ENCODE peak calls at places on chromosome 4, in ten cellular contexts. I is fibroblast of mammary gland; V is AG10803; L is foreskin fibroblast; A is IMR-90; D is activated B cell treated with CpG ODN at 0.5 μM for 24 hours; B is CD4-positive, alpha-beta T cell; S is cardiac fibroblast; R is pancreas; F is heart right ventricle. W is an unnamed sample.

GRCh38 chr4:105951198-105951597 is 55.9 kb downstream of the NPNT start:
- DNase-seq in I (peak), V (peak), L (peak), A (peak), D (no peak), B (no peak), S (peak), R (no peak), F (no peak), W (peak)

GRCh38 chr4:142128529-142128928 is 492.1 kb downstream of the IL15 start:
- DNase-seq in I (no peak), V (peak), L (peak), A (peak), D (no peak), B (no peak), S (no peak), R (no peak), F (peak), W (no peak)

GRCh38 chr4:126961661-126962060 is 671.1 kb upstream of the INTU start:
- DNase-seq in I (no peak), V (no peak), L (no peak), A (no peak), D (no peak), B (no peak), S (no peak), R (no peak), F (no peak), W (no peak)

GRCh38 chr4:132709024-132709423 is 440.1 kb upstream of the PCDH10 start:
- DNase-seq in I (no peak), V (no peak), L (no peak), A (no peak), D (no peak), B (no peak), S (no peak), R (no peak), F (no peak), W (no peak)

GRCh38 chr4:59571805-59572430 is 1628.2 kb upstream of the ADGRL3 start:
- DNase-seq in I (no peak), V (no peak), L (peak), A (no peak), D (no peak), B (no peak), S (no peak), R (no peak), F (no peak), W (no peak)

GRCh38 chr4:146814736-146815135 is 130.9 kb downstream of the TTC29 start:
- DNase-seq in I (no peak), V (no peak), L (no peak), A (no peak), D (no peak), B (no peak), S (no peak), R (no peak), F (no peak), W (no peak)

GRCh38 chr4:168619266-168619631 is 122.4 kb downstream of the PALLD start:
- DNase-seq in I (no peak), V (no peak), L (peak), A (peak), D (no peak), B (no peak), S (peak), R (no peak), F (peak), W (no peak)

GRCh38 chr4:185359767-185360446 is 35.8 kb downstream of the LRP2BP start:
- DNase-seq in I (peak), V (no peak), L (peak), A (peak), D (no peak), B (no peak), S (peak), R (no peak), F (no peak), W (peak)

GRCh38 chr4:102263024-102263787 is 82.1 kb downstream of the SLC39A8 start:
- DNase-seq in I (peak), V (peak), L (peak), A (peak), D (no peak), B (no peak), S (peak), R (no peak), F (no peak), W (peak)

GRCh38 chr4:67885727-67886126 is 1.9 kb upstream of the TMPRSS11D start:
- DNase-seq in I (peak), V (peak), L (peak), A (peak), D (no peak), B (no peak), S (peak), R (no peak), F (no peak), W (peak)

GRCh38 chr4:42339935-42340406 is 57.3 kb upstream of the SHISA3 start:
- DNase-seq in I (peak), V (no peak), L (no peak), A (peak), D (no peak), B (no peak), S (peak), R (no peak), F (peak), W (no peak)

GRCh38 chr4:52096048-52096447 is 44.9 kb downstream of the SPATA18 start:
- DNase-seq in I (peak), V (no peak), L (peak), A (peak), D (no peak), B (no peak), S (peak), R (no peak), F (no peak), W (no peak)

GRCh38 chr4:101621120-101621519 is 169.4 kb upstream of the BANK1 start:
- DNase-seq in I (peak), V (peak), L (peak), A (peak), D (no peak), B (no peak), S (peak), R (no peak), F (no peak), W (peak)

GRCh38 chr4:183304067-183304466 is 16.0 kb downstream of the CLDN22 start:
- DNase-seq in I (no peak), V (no peak), L (no peak), A (no peak), D (no peak), B (no peak), S (no peak), R (no peak), F (no peak), W (no peak)

GRCh38 chr4:69408451-69408850 is 87.3 kb downstream of the UGT2B4 start:
- DNase-seq in I (no peak), V (no peak), L (no peak), A (no peak), D (no peak), B (no peak), S (no peak), R (no peak), F (no peak), W (no peak)

GRCh38 chr4:121192500-121192899 is 28.4 kb upstream of the TNIP3 start:
- DNase-seq in I (peak), V (peak), L (peak), A (peak), D (no peak), B (no peak), S (peak), R (no peak), F (no peak), W (no peak)

GRCh38 chr4:32022071-32022470 is 1301.9 kb downstream of the PCDH7 start:
- DNase-seq in I (peak), V (peak), L (peak), A (no peak), D (no peak), B (no peak), S (peak), R (no peak), F (no peak), W (no peak)

DNA sequence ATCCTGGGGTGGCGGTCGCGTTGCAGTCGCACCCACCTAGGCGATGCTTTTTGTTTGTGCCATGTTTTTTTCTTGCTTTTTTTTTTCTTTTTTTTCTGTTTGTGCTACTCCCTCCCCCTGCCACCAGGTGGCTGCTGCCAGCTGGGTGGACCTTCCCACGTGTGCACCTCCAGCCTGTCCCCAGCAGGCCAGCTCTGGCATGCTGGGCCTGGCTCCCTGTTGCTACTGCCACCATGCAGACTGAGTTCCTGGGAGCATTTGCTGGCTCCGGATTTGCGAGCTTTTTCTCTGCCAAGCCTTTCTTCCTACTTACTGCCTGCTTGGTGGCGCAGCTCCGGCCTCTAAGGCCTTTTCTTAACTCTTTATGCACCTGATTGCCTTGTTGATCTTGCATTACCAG is 161.2 kb upstream of the WDFY3 start:
- DNase-seq in I (peak), V (peak), L (peak), A (no peak), D (no peak), B (no peak), S (peak), R (peak), F (no peak), W (no peak)
- TF ChIP-seq CTCF in I (peak), V (peak), L (peak), A (peak), D (no peak), B (peak), S (peak), R (peak), F (peak), W (peak)

GRCh38 chr4:74805601-74806000 is 11.3 kb upstream of the BTC start:
- DNase-seq in I (peak), V (peak), L (peak), A (peak), D (no peak), B (no peak), S (peak), R (no peak), F (no peak), W (no peak)
- TF ChIP-seq CTCF in I (peak), V (no peak), L (no peak), A (peak), D (no peak), B (no peak), S (no peak), R (no peak), F (no peak), W (no peak)

DNA sequence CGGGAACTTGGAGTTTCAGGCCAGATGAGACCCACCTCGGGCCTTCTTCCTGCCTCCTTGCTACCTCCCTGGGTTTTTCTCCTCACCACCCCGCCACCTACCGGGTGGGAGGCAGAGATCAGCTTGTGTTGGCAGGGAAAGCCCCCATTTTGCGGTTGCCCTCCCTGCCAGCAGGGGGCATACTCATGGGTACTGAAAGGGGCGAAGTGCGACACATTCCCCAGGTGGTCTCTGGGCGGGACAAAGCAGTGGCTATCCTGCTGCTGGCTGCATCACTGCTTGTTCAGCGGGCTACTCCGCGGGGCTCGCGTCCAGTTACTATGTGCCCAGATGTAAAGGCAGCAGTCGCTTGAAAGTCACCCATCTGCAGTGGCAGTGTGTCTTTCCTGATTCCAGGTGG is 330.3 kb downstream of the PDHA2 start:
- DNase-seq in I (no peak), V (no peak), L (no peak), A (no peak), D (no peak), B (no peak), S (no peak), R (no peak), F (no peak), W (no peak)
- TF ChIP-seq CTCF in I (no peak), V (no peak), L (no peak), A (no peak), D (no peak), B (no peak), S (no peak), R (no peak), F (no peak), W (no peak)

DNA sequence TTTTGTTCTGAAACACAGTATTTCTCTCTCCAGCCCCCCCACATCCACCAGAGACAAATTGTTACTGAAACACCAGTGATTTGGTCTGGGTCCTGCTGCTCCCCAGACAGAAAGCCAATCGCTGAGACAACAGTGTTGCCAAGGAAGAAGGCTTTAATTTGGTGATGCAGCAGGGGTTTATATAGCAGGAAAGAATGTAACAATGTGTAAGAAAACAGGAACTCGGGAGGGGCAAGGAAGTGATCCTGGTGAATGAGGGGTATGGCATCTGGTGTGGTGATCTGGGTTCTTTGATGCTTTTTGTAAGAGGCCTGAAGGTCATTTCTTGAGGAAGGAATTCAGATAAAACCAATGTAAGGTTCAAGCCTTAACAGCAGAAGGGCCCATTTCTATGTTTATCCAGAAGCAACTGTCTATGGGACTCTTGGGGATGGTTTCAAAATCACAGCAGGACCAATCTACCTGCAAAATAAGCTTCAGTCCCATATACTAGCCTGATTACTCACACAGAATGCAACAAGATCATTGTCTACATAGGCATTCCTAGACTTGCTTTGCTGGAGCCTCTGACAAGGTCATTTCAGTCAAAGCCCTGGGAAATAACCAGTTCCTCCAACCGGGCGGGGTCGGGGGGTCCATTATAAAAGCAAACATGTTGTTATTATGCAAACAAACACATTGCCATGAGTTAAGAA is 445.2 kb upstream of the ZFP42 start:
- DNase-seq in I (no peak), V (peak), L (peak), A (peak), D (no peak), B (no peak), S (peak), R (no peak), F (no peak), W (no peak)
- TF ChIP-seq CTCF in I (no peak), V (no peak), L (no peak), A (no peak), D (no peak), B (no peak), S (no peak), R (no peak), F (no peak), W (no peak)

GRCh38 chr4:180418819-180419531 is 1824.2 kb upstream of the TENM3 start:
- DNase-seq in I (no peak), V (no peak), L (no peak), A (no peak), D (no peak), B (no peak), S (no peak), R (no peak), F (no peak), W (no peak)
- TF ChIP-seq CTCF in I (no peak), V (no peak), L (no peak), A (no peak), D (no peak), B (no peak), S (no peak), R (no peak), F (no peak), W (no peak)

DNA sequence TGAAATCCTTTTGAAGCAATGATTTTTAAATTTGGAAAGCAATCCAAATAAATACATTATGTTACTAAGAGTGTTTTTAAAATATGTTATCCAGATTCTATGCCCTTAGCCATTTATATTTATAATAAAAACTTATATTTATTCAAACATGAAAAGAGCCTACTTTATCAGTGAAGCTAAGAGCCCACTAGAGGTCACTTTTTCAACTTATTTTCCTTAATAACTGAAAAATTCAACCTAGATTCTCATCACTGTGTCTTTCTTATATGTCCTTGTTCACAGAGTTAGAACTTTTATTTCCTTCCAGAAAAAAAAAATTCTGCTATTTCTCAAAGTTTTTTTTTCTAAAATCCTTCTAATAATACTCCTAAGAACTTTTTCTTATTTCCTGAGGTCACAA is 23.9 kb downstream of the PRDM8 start:
- DNase-seq in I (peak), V (peak), L (peak), A (peak), D (no peak), B (no peak), S (peak), R (no peak), F (no peak), W (no peak)
- TF ChIP-seq CTCF in I (peak), V (peak), L (peak), A (peak), D (no peak), B (peak), S (peak), R (no peak), F (no peak), W (peak)

DNA sequence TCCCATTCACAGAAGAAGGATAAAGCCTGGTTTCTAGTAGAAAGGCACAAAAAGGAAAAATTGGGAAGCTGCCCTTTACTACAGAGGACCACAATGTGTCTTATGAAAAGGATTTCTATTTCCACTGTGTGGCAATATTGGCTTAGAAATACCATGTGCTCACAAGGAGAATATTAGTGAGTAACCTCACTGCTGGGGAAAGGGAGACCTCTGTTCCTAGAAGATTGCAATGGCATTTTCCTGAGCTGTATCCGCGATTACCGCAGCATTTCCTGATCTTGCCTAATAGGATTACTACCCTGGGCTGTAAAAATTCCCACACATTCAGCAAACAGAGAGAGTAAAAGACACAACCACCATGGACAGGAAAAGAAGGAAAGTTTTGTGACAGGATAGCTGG is 308.8 kb upstream of the TECRL start:
- DNase-seq in I (peak), V (no peak), L (no peak), A (no peak), D (no peak), B (no peak), S (peak), R (no peak), F (no peak), W (no peak)
- TF ChIP-seq CTCF in I (no peak), V (no peak), L (no peak), A (no peak), D (no peak), B (no peak), S (no peak), R (no peak), F (no peak), W (no peak)

GRCh38 chr4:108779958-108780357 is 17.1 kb upstream of the ETNPPL start:
- DNase-seq in I (no peak), V (no peak), L (peak), A (no peak), D (no peak), B (no peak), S (no peak), R (no peak), F (no peak), W (no peak)
- TF ChIP-seq CTCF in I (no peak), V (no peak), L (no peak), A (no peak), D (no peak), B (no peak), S (no peak), R (no peak), F (no peak), W (no peak)

W was measured in AG09309.